ENCODE peak calls at places on chromosomes 16 and 17, in five cellular contexts. Z is M059J, L is cardiac septum, Y is glutamatergic neuron, N is C1 segment of cervical spinal cord. I is an unnamed sample.

GRCh38 chr16:53456625-53457024 is 22.4 kb downstream of the RBL2 start:
- DNase-seq in Z (no peak), N (no peak), L (no peak), Y (no peak), I (no peak)

GRCh38 chr17:63185420-63185819 is 219.4 kb downstream of the TANC2 start:
- DNase-seq in Y (no peak), N (no peak), L (no peak), Z (no peak), I (no peak)

GRCh38 chr17:1275962-1276736 is 3.3 kb upstream of the TRARG1 start:
- DNase-seq in Y (peak), Z (peak), N (peak), L (no peak), I (peak)

GRCh38 chr17:21041753-21042433 is 918 bp downstream of the USP22 start:
- DNase-seq in Z (peak), Y (peak), N (peak), L (peak), I (peak)

GRCh38 chr16:29151317-29151716 is 166.5 kb downstream of the LAT start:
- DNase-seq in Z (no peak), N (no peak), Y (no peak), L (no peak), I (peak)

GRCh38 chr17:17352836-17353624 is 49.9 kb downstream of the NT5M start:
- DNase-seq in N (no peak), Z (no peak), Y (no peak), L (peak), I (no peak)

GRCh38 chr17:69763503-69763902 is 311.5 kb upstream of the KCNJ16 start:
- DNase-seq in L (no peak), N (no peak), Z (peak), Y (no peak), I (no peak)

GRCh38 chr16:67029249-67030096 is 524 bp downstream of the CBFB start:
- DNase-seq in Y (peak), L (peak), Z (peak), N (peak), I (peak)

GRCh38 chr17:64174686-64175456 is 44.9 kb upstream of the ERN1 start:
- DNase-seq in L (no peak), Y (no peak), N (no peak), Z (peak), I (peak)

GRCh38 chr16:83137326-83137770 is 510.6 kb downstream of the CDH13 start:
- DNase-seq in Y (no peak), Z (peak), L (no peak), N (no peak), I (no peak)

GRCh38 chr17:62017496-62017895 is 47.6 kb downstream of the MED13 start:
- DNase-seq in Y (no peak), L (no peak), Z (peak), N (no peak), I (no peak)

GRCh38 chr16:88967800-88968588 is 9.0 kb downstream of the CBFA2T3 start:
- DNase-seq in Y (no peak), Z (no peak), N (no peak), L (no peak), I (no peak)

I was measured in lower lobe of right lung.